ENCODE peak calls at places on chromosome 2, in eight cellular contexts. One of them, this sample, is unnamed.
A peak's percentile ranks its signal among the peaks of the same experiment; 100 is the strongest.

GRCh38 chr2:128958241-128958640 is 639.6 kb upstream of the HS6ST1 start:
- DNase-seq in CD4-positive, alpha-beta T cell: no peak
- DNase-seq in HFF-Myc: no peak
- DNase-seq in fibroblast of lung: no peak
- DNase-seq in gastrocnemius medialis: no peak
- DNase-seq in IMR-90: no peak
- DNase-seq in chondrocyte: no peak
- DNase-seq in spleen: no peak
- DNase-seq in this sample: no peak

GRCh38 chr2:6957910-6958615 is 40.9 kb downstream of the RNF144A start:
- DNase-seq in CD4-positive, alpha-beta T cell: no peak
- DNase-seq in HFF-Myc: no peak
- DNase-seq in fibroblast of lung: no peak
- DNase-seq in gastrocnemius medialis: peak; percentile 64
- DNase-seq in IMR-90: no peak
- DNase-seq in chondrocyte: no peak
- DNase-seq in spleen: no peak
- DNase-seq in this sample: peak; percentile 56

GRCh38 chr2:240291337-240291751 is 144.1 kb upstream of the GPC1 start:
- DNase-seq in CD4-positive, alpha-beta T cell: no peak
- DNase-seq in HFF-Myc: no peak
- DNase-seq in fibroblast of lung: no peak
- DNase-seq in gastrocnemius medialis: no peak
- DNase-seq in IMR-90: no peak
- DNase-seq in chondrocyte: no peak
- DNase-seq in spleen: no peak
- DNase-seq in this sample: peak; percentile 66

GRCh38 chr2:106970471-106971261 is 84.7 kb upstream of the ST6GAL2 start:
- DNase-seq in CD4-positive, alpha-beta T cell: no peak
- DNase-seq in HFF-Myc: no peak
- DNase-seq in fibroblast of lung: peak; percentile 45
- DNase-seq in gastrocnemius medialis: no peak
- DNase-seq in IMR-90: peak; percentile 40
- DNase-seq in chondrocyte: no peak
- DNase-seq in spleen: no peak
- DNase-seq in this sample: no peak

GRCh38 chr2:128420131-128420530 is 101.5 kb upstream of the HS6ST1 start:
- DNase-seq in CD4-positive, alpha-beta T cell: no peak
- DNase-seq in HFF-Myc: no peak
- DNase-seq in fibroblast of lung: no peak
- DNase-seq in gastrocnemius medialis: no peak
- DNase-seq in IMR-90: no peak
- DNase-seq in chondrocyte: no peak
- DNase-seq in spleen: peak; percentile 16
- DNase-seq in this sample: peak; percentile 38

GRCh38 chr2:209331291-209331844 is 92.5 kb upstream of the MAP2 start:
- DNase-seq in CD4-positive, alpha-beta T cell: no peak
- DNase-seq in HFF-Myc: peak; percentile 1
- DNase-seq in fibroblast of lung: peak; percentile 70
- DNase-seq in gastrocnemius medialis: no peak
- DNase-seq in IMR-90: peak; percentile 28
- DNase-seq in chondrocyte: no peak
- DNase-seq in spleen: no peak
- DNase-seq in this sample: no peak

GRCh38 chr2:233934524-233934923 is 17.4 kb downstream of the TRPM8 start:
- DNase-seq in CD4-positive, alpha-beta T cell: no peak
- DNase-seq in HFF-Myc: no peak
- DNase-seq in fibroblast of lung: no peak
- DNase-seq in gastrocnemius medialis: no peak
- DNase-seq in IMR-90: no peak
- DNase-seq in chondrocyte: no peak
- DNase-seq in spleen: no peak
- DNase-seq in this sample: peak; percentile 32

GRCh38 chr2:44974064-44974715 is 32.7 kb downstream of the SIX3 start:
- DNase-seq in CD4-positive, alpha-beta T cell: no peak
- DNase-seq in HFF-Myc: peak; percentile 37
- DNase-seq in fibroblast of lung: peak; percentile 72
- DNase-seq in gastrocnemius medialis: no peak
- DNase-seq in IMR-90: peak; percentile 37
- DNase-seq in chondrocyte: no peak
- DNase-seq in spleen: no peak
- DNase-seq in this sample: no peak

GRCh38 chr2:48711343-48711742 is 44.2 kb downstream of the LHCGR start:
- DNase-seq in CD4-positive, alpha-beta T cell: no peak
- DNase-seq in HFF-Myc: no peak
- DNase-seq in fibroblast of lung: peak; percentile 35
- DNase-seq in gastrocnemius medialis: no peak
- DNase-seq in IMR-90: peak; percentile 41
- DNase-seq in chondrocyte: no peak
- DNase-seq in spleen: no peak
- DNase-seq in this sample: no peak

GRCh38 chr2:55500025-55500424 is 19.5 kb upstream of the CFAP36 start:
- DNase-seq in CD4-positive, alpha-beta T cell: no peak
- DNase-seq in HFF-Myc: no peak
- DNase-seq in fibroblast of lung: peak; percentile 74
- DNase-seq in gastrocnemius medialis: no peak
- DNase-seq in IMR-90: peak; percentile 74
- DNase-seq in chondrocyte: no peak
- DNase-seq in spleen: no peak
- DNase-seq in this sample: no peak

GRCh38 chr2:101150306-101151140 is 659 bp downstream of the TBC1D8 start:
- DNase-seq in CD4-positive, alpha-beta T cell: no peak
- DNase-seq in HFF-Myc: no peak
- DNase-seq in fibroblast of lung: no peak
- DNase-seq in gastrocnemius medialis: no peak
- DNase-seq in IMR-90: no peak
- DNase-seq in chondrocyte: no peak
- DNase-seq in spleen: peak; percentile 86
- DNase-seq in this sample: no peak

GRCh38 chr2:85134255-85135065 is 1.3 kb downstream of the TCF7L1 start:
- DNase-seq in CD4-positive, alpha-beta T cell: no peak
- DNase-seq in HFF-Myc: no peak
- DNase-seq in fibroblast of lung: peak; percentile 53
- DNase-seq in gastrocnemius medialis: peak; percentile 18
- DNase-seq in IMR-90: peak; percentile 54
- DNase-seq in chondrocyte: no peak
- DNase-seq in spleen: peak; percentile 71
- DNase-seq in this sample: peak; percentile 86

GRCh38 chr2:223855426-223855825 is 18.0 kb upstream of the AP1S3 start:
- DNase-seq in CD4-positive, alpha-beta T cell: no peak
- DNase-seq in HFF-Myc: no peak
- DNase-seq in fibroblast of lung: peak; percentile 59
- DNase-seq in gastrocnemius medialis: no peak
- DNase-seq in IMR-90: peak; percentile 87
- DNase-seq in chondrocyte: no peak
- DNase-seq in spleen: no peak
- DNase-seq in this sample: no peak

GRCh38 chr2:157158111-157158510 is 99.4 kb upstream of the GALNT5 start:
- DNase-seq in CD4-positive, alpha-beta T cell: no peak
- DNase-seq in HFF-Myc: no peak
- DNase-seq in fibroblast of lung: peak; percentile 77
- DNase-seq in gastrocnemius medialis: no peak
- DNase-seq in IMR-90: peak; percentile 82
- DNase-seq in chondrocyte: no peak
- DNase-seq in spleen: no peak
- DNase-seq in this sample: no peak

GRCh38 chr2:38178142-38178541 is 102.2 kb upstream of the CYP1B1 start:
- DNase-seq in CD4-positive, alpha-beta T cell: no peak
- DNase-seq in HFF-Myc: no peak
- DNase-seq in fibroblast of lung: peak; percentile 88
- DNase-seq in gastrocnemius medialis: peak; percentile 40
- DNase-seq in IMR-90: no peak
- DNase-seq in chondrocyte: no peak
- DNase-seq in spleen: no peak
- DNase-seq in this sample: no peak

GRCh38 chr2:25831744-25832449 is 46.4 kb downstream of the ASXL2 start:
- DNase-seq in CD4-positive, alpha-beta T cell: no peak
- DNase-seq in HFF-Myc: no peak
- DNase-seq in fibroblast of lung: no peak
- DNase-seq in gastrocnemius medialis: no peak
- DNase-seq in IMR-90: no peak
- DNase-seq in chondrocyte: no peak
- DNase-seq in spleen: no peak
- DNase-seq in this sample: no peak

GRCh38 chr2:201127570-201127969 is 11.6 kb downstream of the CFLAR start:
- DNase-seq in CD4-positive, alpha-beta T cell: peak; percentile 30
- DNase-seq in HFF-Myc: no peak
- DNase-seq in fibroblast of lung: peak; percentile 61
- DNase-seq in gastrocnemius medialis: peak; percentile 89
- DNase-seq in IMR-90: peak; percentile 74
- DNase-seq in chondrocyte: no peak
- DNase-seq in spleen: no peak
- DNase-seq in this sample: peak; percentile 66

GRCh38 chr2:173075781-173076556 is at the start of gene MAP3K20:
- DNase-seq in CD4-positive, alpha-beta T cell: peak; percentile 29
- DNase-seq in HFF-Myc: no peak
- DNase-seq in fibroblast of lung: peak; percentile 77
- DNase-seq in gastrocnemius medialis: peak; percentile 82
- DNase-seq in IMR-90: peak; percentile 71
- DNase-seq in chondrocyte: peak; percentile 76
- DNase-seq in spleen: peak; percentile 94
- DNase-seq in this sample: peak; percentile 92

GRCh38 chr2:68423966-68424650 is 43.0 kb downstream of the FBXO48 start:
- DNase-seq in CD4-positive, alpha-beta T cell: no peak
- DNase-seq in HFF-Myc: no peak
- DNase-seq in fibroblast of lung: no peak
- DNase-seq in gastrocnemius medialis: no peak
- DNase-seq in IMR-90: no peak
- DNase-seq in chondrocyte: no peak
- DNase-seq in spleen: no peak
- DNase-seq in this sample: no peak

GRCh38 chr2:76953733-76954347 is 568.3 kb downstream of the LRRTM4 start:
- DNase-seq in CD4-positive, alpha-beta T cell: no peak
- DNase-seq in HFF-Myc: peak; percentile 0
- DNase-seq in fibroblast of lung: peak; percentile 70
- DNase-seq in gastrocnemius medialis: no peak
- DNase-seq in IMR-90: peak; percentile 41
- DNase-seq in chondrocyte: no peak
- DNase-seq in spleen: no peak
- DNase-seq in this sample: no peak
- TF ChIP-seq CTCF in CD4-positive, alpha-beta T cell: no peak
- TF ChIP-seq CTCF in HFF-Myc: peak; percentile 2
- TF ChIP-seq CTCF in fibroblast of lung: peak; percentile 95
- TF ChIP-seq CTCF in gastrocnemius medialis: peak; percentile 45
- TF ChIP-seq CTCF in IMR-90: peak; percentile 62
- TF ChIP-seq CTCF in chondrocyte: peak; percentile 82
- TF ChIP-seq CTCF in spleen: peak; percentile 14
- TF ChIP-seq CTCF in this sample: peak; percentile 63

GRCh38 chr2:96097951-96098823 is 18.2 kb downstream of the ADRA2B start:
- DNase-seq in CD4-positive, alpha-beta T cell: no peak
- DNase-seq in HFF-Myc: no peak
- DNase-seq in fibroblast of lung: no peak
- DNase-seq in gastrocnemius medialis: peak; percentile 4
- DNase-seq in IMR-90: no peak
- DNase-seq in chondrocyte: no peak
- DNase-seq in spleen: peak; percentile 44
- DNase-seq in this sample: peak; percentile 70

GRCh38 chr2:96095116-96095636 is 21.2 kb downstream of the ADRA2B start:
- DNase-seq in CD4-positive, alpha-beta T cell: no peak
- DNase-seq in HFF-Myc: no peak
- DNase-seq in fibroblast of lung: no peak
- DNase-seq in gastrocnemius medialis: no peak
- DNase-seq in IMR-90: no peak
- DNase-seq in chondrocyte: no peak
- DNase-seq in spleen: no peak
- DNase-seq in this sample: peak; percentile 46

GRCh38 chr2:96099861-96100798 is 16.2 kb downstream of the ADRA2B start:
- DNase-seq in CD4-positive, alpha-beta T cell: no peak
- DNase-seq in HFF-Myc: no peak
- DNase-seq in fibroblast of lung: no peak
- DNase-seq in gastrocnemius medialis: peak; percentile 6
- DNase-seq in IMR-90: no peak
- DNase-seq in chondrocyte: no peak
- DNase-seq in spleen: peak; percentile 64
- DNase-seq in this sample: peak; percentile 67

GRCh38 chr2:96098900-96099590 is 17.3 kb downstream of the ADRA2B start:
- DNase-seq in CD4-positive, alpha-beta T cell: no peak
- DNase-seq in HFF-Myc: no peak
- DNase-seq in fibroblast of lung: no peak
- DNase-seq in gastrocnemius medialis: peak; percentile 25
- DNase-seq in IMR-90: no peak
- DNase-seq in chondrocyte: no peak
- DNase-seq in spleen: peak; percentile 68
- DNase-seq in this sample: peak; percentile 69

DNA sequence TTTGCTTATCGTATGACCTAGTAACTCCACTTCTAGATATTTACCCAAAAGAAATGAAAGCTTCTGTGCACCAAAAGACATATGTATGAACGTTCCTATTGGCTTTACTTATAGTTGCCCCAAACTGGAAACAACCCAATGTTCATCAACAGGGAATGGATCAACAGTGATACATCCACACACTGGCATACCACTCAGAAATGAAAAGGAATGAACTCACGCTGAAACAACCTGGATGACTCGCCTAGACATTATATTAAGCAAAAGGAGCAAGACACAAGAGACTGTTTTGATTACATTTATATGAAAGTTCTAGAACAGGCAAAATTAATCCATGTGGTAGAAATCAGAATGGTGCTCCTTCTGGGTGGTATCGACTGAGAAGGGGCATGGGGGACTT is 18.9 kb downstream of the ADRA2B start:
- DNase-seq in CD4-positive, alpha-beta T cell: no peak
- DNase-seq in HFF-Myc: no peak
- DNase-seq in fibroblast of lung: no peak
- DNase-seq in gastrocnemius medialis: no peak
- DNase-seq in IMR-90: no peak
- DNase-seq in chondrocyte: no peak
- DNase-seq in spleen: no peak
- DNase-seq in this sample: no peak
- TF ChIP-seq CTCF in CD4-positive, alpha-beta T cell: no peak
- TF ChIP-seq CTCF in HFF-Myc: no peak
- TF ChIP-seq CTCF in fibroblast of lung: no peak
- TF ChIP-seq CTCF in gastrocnemius medialis: no peak
- TF ChIP-seq CTCF in IMR-90: no peak
- TF ChIP-seq CTCF in chondrocyte: no peak
- TF ChIP-seq CTCF in spleen: no peak
- TF ChIP-seq CTCF in this sample: no peak

GRCh38 chr2:71482055-71482454 is 28.7 kb downstream of the DYSF start:
- DNase-seq in CD4-positive, alpha-beta T cell: no peak
- DNase-seq in HFF-Myc: no peak
- DNase-seq in fibroblast of lung: no peak
- DNase-seq in gastrocnemius medialis: peak; percentile 11
- DNase-seq in IMR-90: no peak
- DNase-seq in chondrocyte: no peak
- DNase-seq in spleen: no peak
- DNase-seq in this sample: no peak
- TF ChIP-seq CTCF in CD4-positive, alpha-beta T cell: no peak
- TF ChIP-seq CTCF in HFF-Myc: no peak
- TF ChIP-seq CTCF in fibroblast of lung: no peak
- TF ChIP-seq CTCF in gastrocnemius medialis: no peak
- TF ChIP-seq CTCF in IMR-90: no peak
- TF ChIP-seq CTCF in chondrocyte: peak; percentile 42
- TF ChIP-seq CTCF in spleen: no peak
- TF ChIP-seq CTCF in this sample: peak; percentile 46

GRCh38 chr2:81068144-81068543 is 763.6 kb upstream of the LRRTM1 start:
- DNase-seq in CD4-positive, alpha-beta T cell: no peak
- DNase-seq in HFF-Myc: no peak
- DNase-seq in fibroblast of lung: no peak
- DNase-seq in gastrocnemius medialis: no peak
- DNase-seq in IMR-90: no peak
- DNase-seq in chondrocyte: no peak
- DNase-seq in spleen: no peak
- DNase-seq in this sample: no peak
- TF ChIP-seq CTCF in CD4-positive, alpha-beta T cell: no peak
- TF ChIP-seq CTCF in HFF-Myc: no peak
- TF ChIP-seq CTCF in fibroblast of lung: no peak
- TF ChIP-seq CTCF in gastrocnemius medialis: no peak
- TF ChIP-seq CTCF in IMR-90: no peak
- TF ChIP-seq CTCF in chondrocyte: no peak
- TF ChIP-seq CTCF in spleen: no peak
- TF ChIP-seq CTCF in this sample: no peak

GRCh38 chr2:12804141-12804857 is 87.6 kb downstream of the TRIB2 start:
- DNase-seq in CD4-positive, alpha-beta T cell: no peak
- DNase-seq in HFF-Myc: no peak
- DNase-seq in fibroblast of lung: no peak
- DNase-seq in gastrocnemius medialis: no peak
- DNase-seq in IMR-90: no peak
- DNase-seq in chondrocyte: no peak
- DNase-seq in spleen: no peak
- DNase-seq in this sample: no peak
- TF ChIP-seq CTCF in CD4-positive, alpha-beta T cell: no peak
- TF ChIP-seq CTCF in HFF-Myc: peak; percentile 32
- TF ChIP-seq CTCF in fibroblast of lung: no peak
- TF ChIP-seq CTCF in gastrocnemius medialis: no peak
- TF ChIP-seq CTCF in IMR-90: no peak
- TF ChIP-seq CTCF in chondrocyte: peak; percentile 55
- TF ChIP-seq CTCF in spleen: no peak
- TF ChIP-seq CTCF in this sample: no peak

This sample was measured in osteocyte.